ENCODE peak calls at places on chromosomes 2 and 18, in eight cellular contexts. One of them, this sample, is unnamed.

GRCh38 chr2:234033174-234033573 is 17.3 kb upstream of the SPP2 start:
- DNase-seq in ovary: no peak
- DNase-seq in upper lobe of right lung: no peak
- DNase-seq in adipocyte: no peak
- DNase-seq in epithelial cell of esophagus: no peak
- DNase-seq in germinal center: no peak
- DNase-seq in activated CD8-positive, alpha-beta memory T cell treated with anti-CD3 and anti-CD28 coated beads for 1 hour: no peak
- DNase-seq in AG04450: no peak
- DNase-seq in this sample: no peak

GRCh38 chr2:238979636-238980035 is 131.8 kb downstream of the TWIST2 start:
- DNase-seq in germinal center: no peak
- DNase-seq in activated CD8-positive, alpha-beta memory T cell treated with anti-CD3 and anti-CD28 coated beads for 1 hour: no peak
- DNase-seq in adipocyte: no peak
- DNase-seq in epithelial cell of esophagus: no peak
- DNase-seq in ovary: no peak
- DNase-seq in upper lobe of right lung: no peak
- DNase-seq in AG04450: no peak
- DNase-seq in this sample: no peak

GRCh38 chr2:14631676-14632075 is 841 bp upstream of the LRATD1 start:
- DNase-seq in germinal center: no peak
- DNase-seq in activated CD8-positive, alpha-beta memory T cell treated with anti-CD3 and anti-CD28 coated beads for 1 hour: no peak
- DNase-seq in epithelial cell of esophagus: no peak
- DNase-seq in upper lobe of right lung: no peak
- DNase-seq in adipocyte: no peak
- DNase-seq in AG04450: no peak
- DNase-seq in ovary: no peak
- DNase-seq in this sample: no peak

GRCh38 chr2:52423111-52423510 is 1344.5 kb upstream of the CHAC2 start:
- DNase-seq in adipocyte: peak
- DNase-seq in AG04450: no peak
- DNase-seq in activated CD8-positive, alpha-beta memory T cell treated with anti-CD3 and anti-CD28 coated beads for 1 hour: no peak
- DNase-seq in upper lobe of right lung: no peak
- DNase-seq in epithelial cell of esophagus: no peak
- DNase-seq in germinal center: no peak
- DNase-seq in ovary: no peak
- DNase-seq in this sample: no peak

GRCh38 chr2:68734688-68735525 is at the start of gene ARHGAP25:
- DNase-seq in germinal center: peak
- DNase-seq in adipocyte: no peak
- DNase-seq in ovary: no peak
- DNase-seq in epithelial cell of esophagus: peak
- DNase-seq in AG04450: no peak
- DNase-seq in upper lobe of right lung: no peak
- DNase-seq in activated CD8-positive, alpha-beta memory T cell treated with anti-CD3 and anti-CD28 coated beads for 1 hour: no peak
- DNase-seq in this sample: no peak

GRCh38 chr2:142131016-142131714 is at the start of gene LRP1B:
- DNase-seq in activated CD8-positive, alpha-beta memory T cell treated with anti-CD3 and anti-CD28 coated beads for 1 hour: no peak
- DNase-seq in upper lobe of right lung: peak
- DNase-seq in AG04450: no peak
- DNase-seq in germinal center: no peak
- DNase-seq in epithelial cell of esophagus: peak
- DNase-seq in ovary: no peak
- DNase-seq in adipocyte: peak
- DNase-seq in this sample: no peak

GRCh38 chr2:60830991-60831390 is 50.4 kb upstream of the REL start:
- DNase-seq in upper lobe of right lung: no peak
- DNase-seq in AG04450: no peak
- DNase-seq in epithelial cell of esophagus: peak
- DNase-seq in adipocyte: no peak
- DNase-seq in ovary: no peak
- DNase-seq in activated CD8-positive, alpha-beta memory T cell treated with anti-CD3 and anti-CD28 coated beads for 1 hour: no peak
- DNase-seq in germinal center: no peak
- DNase-seq in this sample: no peak

GRCh38 chr2:33033524-33034150 is 86.9 kb downstream of the LTBP1 start:
- DNase-seq in ovary: no peak
- DNase-seq in AG04450: peak
- DNase-seq in activated CD8-positive, alpha-beta memory T cell treated with anti-CD3 and anti-CD28 coated beads for 1 hour: no peak
- DNase-seq in upper lobe of right lung: no peak
- DNase-seq in epithelial cell of esophagus: peak
- DNase-seq in adipocyte: peak
- DNase-seq in germinal center: no peak
- DNase-seq in this sample: no peak

GRCh38 chr2:144678741-144679140 is 158.8 kb upstream of the ZEB2 start:
- DNase-seq in upper lobe of right lung: no peak
- DNase-seq in adipocyte: no peak
- DNase-seq in activated CD8-positive, alpha-beta memory T cell treated with anti-CD3 and anti-CD28 coated beads for 1 hour: no peak
- DNase-seq in AG04450: no peak
- DNase-seq in ovary: no peak
- DNase-seq in epithelial cell of esophagus: peak
- DNase-seq in germinal center: peak
- DNase-seq in this sample: no peak

GRCh38 chr2:148882051-148882450 is 7.0 kb downstream of the KIF5C start:
- DNase-seq in activated CD8-positive, alpha-beta memory T cell treated with anti-CD3 and anti-CD28 coated beads for 1 hour: no peak
- DNase-seq in AG04450: no peak
- DNase-seq in adipocyte: no peak
- DNase-seq in ovary: no peak
- DNase-seq in germinal center: no peak
- DNase-seq in upper lobe of right lung: no peak
- DNase-seq in epithelial cell of esophagus: no peak
- DNase-seq in this sample: no peak

GRCh38 chr2:136056077-136056688 is 61.8 kb downstream of the CXCR4 start:
- DNase-seq in ovary: no peak
- DNase-seq in adipocyte: no peak
- DNase-seq in activated CD8-positive, alpha-beta memory T cell treated with anti-CD3 and anti-CD28 coated beads for 1 hour: no peak
- DNase-seq in upper lobe of right lung: no peak
- DNase-seq in AG04450: no peak
- DNase-seq in germinal center: no peak
- DNase-seq in epithelial cell of esophagus: no peak
- DNase-seq in this sample: no peak

GRCh38 chr2:128386066-128386465 is 67.4 kb upstream of the HS6ST1 start:
- DNase-seq in epithelial cell of esophagus: no peak
- DNase-seq in germinal center: no peak
- DNase-seq in ovary: no peak
- DNase-seq in adipocyte: no peak
- DNase-seq in upper lobe of right lung: peak
- DNase-seq in AG04450: no peak
- DNase-seq in activated CD8-positive, alpha-beta memory T cell treated with anti-CD3 and anti-CD28 coated beads for 1 hour: no peak
- DNase-seq in this sample: no peak

GRCh38 chr2:200467806-200468686 is 41.8 kb downstream of the KCTD18 start:
- DNase-seq in adipocyte: no peak
- DNase-seq in germinal center: no peak
- DNase-seq in upper lobe of right lung: no peak
- DNase-seq in epithelial cell of esophagus: no peak
- DNase-seq in AG04450: no peak
- DNase-seq in ovary: no peak
- DNase-seq in activated CD8-positive, alpha-beta memory T cell treated with anti-CD3 and anti-CD28 coated beads for 1 hour: no peak
- DNase-seq in this sample: no peak

GRCh38 chr2:166238176-166238575 is 110.4 kb upstream of the SCN1A start:
- DNase-seq in germinal center: no peak
- DNase-seq in activated CD8-positive, alpha-beta memory T cell treated with anti-CD3 and anti-CD28 coated beads for 1 hour: no peak
- DNase-seq in upper lobe of right lung: no peak
- DNase-seq in ovary: no peak
- DNase-seq in AG04450: no peak
- DNase-seq in adipocyte: peak
- DNase-seq in epithelial cell of esophagus: no peak
- DNase-seq in this sample: no peak

GRCh38 chr2:82259551-82259950 is 1955.0 kb upstream of the LRRTM1 start:
- DNase-seq in ovary: no peak
- DNase-seq in activated CD8-positive, alpha-beta memory T cell treated with anti-CD3 and anti-CD28 coated beads for 1 hour: no peak
- DNase-seq in adipocyte: no peak
- DNase-seq in upper lobe of right lung: no peak
- DNase-seq in AG04450: no peak
- DNase-seq in epithelial cell of esophagus: no peak
- DNase-seq in germinal center: no peak
- DNase-seq in this sample: no peak

GRCh38 chr2:204795156-204795555 is 249.9 kb downstream of the PARD3B start:
- DNase-seq in adipocyte: peak
- DNase-seq in activated CD8-positive, alpha-beta memory T cell treated with anti-CD3 and anti-CD28 coated beads for 1 hour: no peak
- DNase-seq in germinal center: no peak
- DNase-seq in upper lobe of right lung: no peak
- DNase-seq in AG04450: no peak
- DNase-seq in ovary: no peak
- DNase-seq in epithelial cell of esophagus: peak
- DNase-seq in this sample: no peak

GRCh38 chr2:132979339-132980093 is 309.5 kb upstream of the LYPD1 start:
- DNase-seq in activated CD8-positive, alpha-beta memory T cell treated with anti-CD3 and anti-CD28 coated beads for 1 hour: no peak
- DNase-seq in upper lobe of right lung: no peak
- DNase-seq in adipocyte: no peak
- DNase-seq in ovary: no peak
- DNase-seq in epithelial cell of esophagus: no peak
- DNase-seq in AG04450: no peak
- DNase-seq in germinal center: no peak
- DNase-seq in this sample: no peak

GRCh38 chr2:25074826-25075225 is 33.0 kb downstream of the EFR3B start:
- DNase-seq in epithelial cell of esophagus: no peak
- DNase-seq in activated CD8-positive, alpha-beta memory T cell treated with anti-CD3 and anti-CD28 coated beads for 1 hour: no peak
- DNase-seq in upper lobe of right lung: no peak
- DNase-seq in AG04450: no peak
- DNase-seq in germinal center: no peak
- DNase-seq in ovary: no peak
- DNase-seq in adipocyte: no peak
- DNase-seq in this sample: no peak

GRCh38 chr2:148298201-148298600 is 277.3 kb downstream of the MBD5 start:
- DNase-seq in adipocyte: no peak
- DNase-seq in ovary: no peak
- DNase-seq in AG04450: no peak
- DNase-seq in upper lobe of right lung: no peak
- DNase-seq in germinal center: no peak
- DNase-seq in activated CD8-positive, alpha-beta memory T cell treated with anti-CD3 and anti-CD28 coated beads for 1 hour: no peak
- DNase-seq in epithelial cell of esophagus: peak
- DNase-seq in this sample: no peak

GRCh38 chr2:153416071-153416470 is 62.5 kb downstream of the RPRM start:
- DNase-seq in ovary: no peak
- DNase-seq in upper lobe of right lung: no peak
- DNase-seq in germinal center: no peak
- DNase-seq in epithelial cell of esophagus: no peak
- DNase-seq in adipocyte: no peak
- DNase-seq in activated CD8-positive, alpha-beta memory T cell treated with anti-CD3 and anti-CD28 coated beads for 1 hour: no peak
- DNase-seq in AG04450: no peak
- DNase-seq in this sample: no peak

GRCh38 chr2:28717339-28717758 is 34.3 kb upstream of the PPP1CB start:
- DNase-seq in AG04450: peak
- DNase-seq in adipocyte: peak
- DNase-seq in activated CD8-positive, alpha-beta memory T cell treated with anti-CD3 and anti-CD28 coated beads for 1 hour: no peak
- DNase-seq in germinal center: no peak
- DNase-seq in epithelial cell of esophagus: peak
- DNase-seq in ovary: no peak
- DNase-seq in upper lobe of right lung: peak
- DNase-seq in this sample: peak

GRCh38 chr18:39748727-39749126 is 2183.1 kb upstream of the CELF4 start:
- DNase-seq in germinal center: no peak
- DNase-seq in epithelial cell of esophagus: no peak
- DNase-seq in adipocyte: no peak
- DNase-seq in activated CD8-positive, alpha-beta memory T cell treated with anti-CD3 and anti-CD28 coated beads for 1 hour: no peak
- DNase-seq in upper lobe of right lung: no peak
- DNase-seq in AG04450: no peak
- DNase-seq in ovary: no peak
- DNase-seq in this sample: no peak

GRCh38 chr2:69581774-69582581 is 61.6 kb downstream of the AAK1 start:
- DNase-seq in epithelial cell of esophagus: peak
- DNase-seq in adipocyte: peak
- DNase-seq in upper lobe of right lung: no peak
- DNase-seq in AG04450: no peak
- DNase-seq in activated CD8-positive, alpha-beta memory T cell treated with anti-CD3 and anti-CD28 coated beads for 1 hour: no peak
- DNase-seq in germinal center: no peak
- DNase-seq in ovary: no peak
- DNase-seq in this sample: no peak

GRCh38 chr2:109218087-109218791 is 89.2 kb downstream of the SH3RF3 start:
- DNase-seq in AG04450: peak
- DNase-seq in epithelial cell of esophagus: no peak
- DNase-seq in ovary: no peak
- DNase-seq in upper lobe of right lung: no peak
- DNase-seq in adipocyte: no peak
- DNase-seq in activated CD8-positive, alpha-beta memory T cell treated with anti-CD3 and anti-CD28 coated beads for 1 hour: no peak
- DNase-seq in germinal center: no peak
- DNase-seq in this sample: no peak

GRCh38 chr18:50644807-50645206 is 84.9 kb downstream of the MAPK4 start:
- DNase-seq in germinal center: no peak
- DNase-seq in adipocyte: no peak
- DNase-seq in upper lobe of right lung: no peak
- DNase-seq in ovary: no peak
- DNase-seq in epithelial cell of esophagus: peak
- DNase-seq in activated CD8-positive, alpha-beta memory T cell treated with anti-CD3 and anti-CD28 coated beads for 1 hour: no peak
- DNase-seq in AG04450: no peak
- DNase-seq in this sample: no peak

GRCh38 chr2:238220892-238221521 is 17.5 kb upstream of the ILKAP start:
- DNase-seq in upper lobe of right lung: no peak
- DNase-seq in activated CD8-positive, alpha-beta memory T cell treated with anti-CD3 and anti-CD28 coated beads for 1 hour: no peak
- DNase-seq in adipocyte: no peak
- DNase-seq in epithelial cell of esophagus: no peak
- DNase-seq in AG04450: no peak
- DNase-seq in germinal center: no peak
- DNase-seq in ovary: no peak
- DNase-seq in this sample: no peak

This sample was measured in Peyer's patch.